ENCODE peak calls at places on chromosomes 12 and 14, in seven cellular contexts. K, I, V, G, C, P and O are unnamed samples.

GRCh38 chr12:13959131-13959734 is 22.2 kb downstream of the GRIN2B start:
- DNase-seq in K (no peak), I (no peak), V (no peak), G (no peak), C (no peak), P (no peak), O (no peak)

GRCh38 chr12:7209958-7210357 is 20.5 kb downstream of the PEX5 start:
- DNase-seq in K (no peak), I (no peak), V (no peak), G (no peak), C (no peak), P (no peak), O (no peak)

GRCh38 chr12:26088999-26089398 is 35.8 kb downstream of the BHLHE41 start:
- DNase-seq in K (no peak), I (no peak), V (no peak), G (no peak), C (no peak), P (no peak), O (no peak)

GRCh38 chr12:129550353-129550752 is 353.5 kb downstream of the TMEM132D start:
- DNase-seq in K (no peak), I (no peak), V (peak; percentile 49), G (no peak), C (no peak), P (peak; percentile 45), O (no peak)

GRCh38 chr12:107355004-107355565 is 261.7 kb upstream of the CRY1 start:
- DNase-seq in K (no peak), I (no peak), V (no peak), G (no peak), C (no peak), P (no peak), O (no peak)

GRCh38 chr12:58286353-58286752 is 345.0 kb downstream of the ATP23 start:
- DNase-seq in K (no peak), I (no peak), V (no peak), G (no peak), C (no peak), P (no peak), O (no peak)

GRCh38 chr14:101480747-101481530 is 80.4 kb upstream of the DIO3 start:
- DNase-seq in K (no peak), I (peak; percentile 85), V (no peak), G (peak; percentile 65), C (no peak), P (peak; percentile 29), O (peak; percentile 89)

GRCh38 chr14:20680363-20680762 is 4.0 kb upstream of the RNASE4 start:
- DNase-seq in K (no peak), I (no peak), V (no peak), G (no peak), C (no peak), P (no peak), O (no peak)

GRCh38 chr12:6097384-6097783 is 27.1 kb downstream of the VWF start:
- DNase-seq in K (no peak), I (no peak), V (no peak), G (no peak), C (peak; percentile 37), P (no peak), O (no peak)

GRCh38 chr14:78618379-78618778 is 448.2 kb downstream of the NRXN3 start:
- DNase-seq in K (no peak), I (no peak), V (no peak), G (no peak), C (no peak), P (no peak), O (no peak)

GRCh38 chr12:42933461-42934081 is 344.0 kb upstream of the PRICKLE1 start:
- DNase-seq in K (no peak), I (no peak), V (no peak), G (no peak), C (no peak), P (no peak), O (no peak)

GRCh38 chr12:109580272-109580671 is 6.7 kb downstream of the MVK start:
- DNase-seq in K (no peak), I (no peak), V (no peak), G (no peak), C (no peak), P (no peak), O (no peak)

GRCh38 chr12:45969084-45969483 is 21.3 kb downstream of the SCAF11 start:
- DNase-seq in K (no peak), I (no peak), V (no peak), G (no peak), C (no peak), P (no peak), O (no peak)

GRCh38 chr12:57734586-57734985 is 4.0 kb downstream of the AGAP2 start:
- DNase-seq in K (no peak), I (no peak), V (no peak), G (no peak), C (no peak), P (no peak), O (no peak)

GRCh38 chr14:58717821-58718220 is 80.1 kb downstream of the DACT1 start:
- DNase-seq in K (no peak), I (no peak), V (no peak), G (no peak), C (no peak), P (no peak), O (no peak)

GRCh38 chr14:20489093-20489994 is 16.0 kb upstream of the RNASE10 start:
- DNase-seq in K (peak; percentile 22), I (no peak), V (no peak), G (no peak), C (no peak), P (no peak), O (no peak)

GRCh38 chr12:105352049-105352448 is 21.6 kb downstream of the C12orf75 start:
- DNase-seq in K (no peak), I (no peak), V (no peak), G (no peak), C (no peak), P (no peak), O (no peak)

GRCh38 chr12:5184159-5184558 is 140.5 kb downstream of the KCNA5 start:
- DNase-seq in K (no peak), I (no peak), V (no peak), G (no peak), C (no peak), P (no peak), O (no peak)

GRCh38 chr12:116818341-116818856 is 62.8 kb downstream of the HRK start:
- DNase-seq in K (peak; percentile 52), I (no peak), V (peak; percentile 18), G (peak; percentile 44), C (no peak), P (no peak), O (no peak)

DNA sequence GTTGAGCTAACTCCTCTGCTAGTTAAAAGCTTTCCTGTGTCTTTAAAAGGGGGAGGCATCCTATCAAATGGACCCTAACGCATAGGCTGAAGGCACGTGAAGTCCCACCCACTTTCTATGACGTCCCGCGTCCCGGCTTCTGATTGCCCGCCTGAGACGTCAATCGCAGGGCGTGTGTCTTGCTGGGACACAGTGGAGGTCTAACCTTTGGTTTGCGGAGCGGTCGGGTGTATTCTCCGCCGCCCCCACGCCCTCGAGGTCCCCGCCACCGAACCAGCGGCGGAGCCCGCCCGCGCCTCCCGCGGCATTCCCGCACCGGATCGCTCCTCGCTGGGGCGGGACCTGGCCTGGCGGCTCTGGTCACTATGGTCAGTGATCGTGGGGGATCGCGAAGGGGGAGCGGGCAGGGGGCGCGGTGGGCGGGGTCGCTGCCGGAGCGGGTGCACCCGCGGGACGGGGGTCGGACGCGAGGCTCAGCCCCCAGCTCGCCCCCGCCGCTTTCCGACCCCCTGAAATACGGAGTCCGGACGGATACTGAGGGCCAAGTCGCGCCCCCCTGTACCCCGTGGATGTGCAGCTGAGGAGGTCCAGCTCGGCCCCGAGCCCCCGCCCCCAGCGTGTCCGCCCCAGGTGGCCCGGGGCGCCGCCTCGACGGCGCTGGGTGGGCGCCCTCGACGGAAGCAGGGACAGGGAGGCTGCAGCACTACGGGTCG is at the start of gene OTUB2:
- DNase-seq in K (peak; percentile 96), I (peak; percentile 100), V (peak; percentile 98), G (peak; percentile 99), C (peak; percentile 99), P (peak; percentile 97), O (peak; percentile 97)
- H3K4me3 ChIP-seq in K (peak within 1 kb of the TSS; percentile 67), I (peak within 1 kb of the TSS; percentile 70), V (peak within 1 kb of the TSS; percentile 40), G (peak within 1 kb of the TSS; percentile 86), C (peak within 1 kb of the TSS; percentile 58), P (peak within 1 kb of the TSS; percentile 69), O (peak within 1 kb of the TSS; percentile 50)

GRCh38 chr14:64844272-64844671 is 35.4 kb downstream of the SPTB start:
- DNase-seq in K (no peak), I (no peak), V (no peak), G (no peak), C (no peak), P (no peak), O (no peak)

GRCh38 chr14:64848239-64848638 is 31.5 kb downstream of the SPTB start:
- DNase-seq in K (no peak), I (no peak), V (no peak), G (no peak), C (no peak), P (no peak), O (no peak)

GRCh38 chr14:64841772-64842490 is 37.8 kb downstream of the SPTB start:
- DNase-seq in K (peak; percentile 52), I (no peak), V (no peak), G (no peak), C (no peak), P (no peak), O (no peak)

GRCh38 chr14:64844993-64845536 is 34.6 kb downstream of the SPTB start:
- DNase-seq in K (no peak), I (no peak), V (no peak), G (no peak), C (no peak), P (no peak), O (no peak)

GRCh38 chr14:64845878-64846277 is 33.8 kb downstream of the SPTB start:
- DNase-seq in K (no peak), I (no peak), V (no peak), G (no peak), C (peak; percentile 12), P (no peak), O (no peak)
- H3K27ac ChIP-seq in K (no peak overlapping the region), I (no peak overlapping the region), V (no peak overlapping the region), G (no peak overlapping the region), C (no peak overlapping the region), P (no peak overlapping the region), O (no peak overlapping the region)

GRCh38 chr12:54004841-54005530 is 3.8 kb upstream of the HOXC8 start:
- DNase-seq in K (no peak), I (no peak), V (no peak), G (no peak), C (no peak), P (no peak), O (no peak)

GRCh38 chr12:54005531-54005852 is 3.3 kb upstream of the HOXC8 start:
- DNase-seq in K (no peak), I (no peak), V (no peak), G (no peak), C (no peak), P (no peak), O (no peak)

GRCh38 chr12:54006700-54007220 is 2.0 kb upstream of the HOXC8 start:
- DNase-seq in K (no peak), I (no peak), V (no peak), G (no peak), C (no peak), P (no peak), O (no peak)

GRCh38 chr12:54007538-54008259 is 1.1 kb upstream of the HOXC8 start:
- DNase-seq in K (no peak), I (no peak), V (no peak), G (no peak), C (no peak), P (no peak), O (no peak)

GRCh38 chr12:54005853-54006699 is 2.7 kb upstream of the HOXC8 start:
- DNase-seq in K (peak; percentile 78), I (peak; percentile 82), V (peak; percentile 72), G (peak; percentile 95), C (peak; percentile 65), P (peak; percentile 83), O (no peak)
- H3K4me3 ChIP-seq in K (peak overlapping the region; percentile 32), I (no peak overlapping the region), V (no peak overlapping the region), G (peak overlapping the region; percentile 14), C (no peak overlapping the region), P (peak overlapping the region; percentile 17), O (peak overlapping the region; percentile 47)

GRCh38 chr12:101856030-101856429 is 21.4 kb upstream of the DRAM1 start:
- DNase-seq in K (no peak), I (no peak), V (no peak), G (no peak), C (no peak), P (no peak), O (no peak)
- H3K27ac ChIP-seq in K (no peak overlapping the region), I (peak overlapping the region; percentile 33), V (no peak overlapping the region), G (no peak overlapping the region), C (no peak overlapping the region), P (no peak overlapping the region), O (no peak overlapping the region)